ENCODE peak calls at places on chromosomes 2 and 18, in nine cellular contexts. I, U, B, H, E, L, O, X and G are unnamed samples.

GRCh38 chr18:46555724-46556123 is 101.3 kb downstream of the LOXHD1 start:
- DNase-seq in I (peak; percentile 28), U (peak; percentile 1), B (no peak), H (peak; percentile 2), E (peak; percentile 2), L (no peak), O (no peak), X (no peak), G (no peak)

GRCh38 chr2:208250401-208250800 is 4.5 kb downstream of the IDH1 start:
- DNase-seq in I (no peak), U (peak; percentile 27), B (no peak), H (peak; percentile 54), E (no peak), L (no peak), O (no peak), X (no peak), G (no peak)

GRCh38 chr2:30096451-30096850 is 50.4 kb upstream of the YPEL5 start:
- DNase-seq in I (no peak), U (no peak), B (no peak), H (no peak), E (no peak), L (no peak), O (no peak), X (no peak), G (no peak)

GRCh38 chr18:25239636-25240468 is 112.1 kb downstream of the ZNF521 start:
- DNase-seq in I (no peak), U (peak; percentile 39), B (no peak), H (peak; percentile 65), E (no peak), L (no peak), O (no peak), X (no peak), G (no peak)

GRCh38 chr2:108240966-108241365 is 1.2 kb downstream of the SULT1C3 start:
- DNase-seq in I (no peak), U (no peak), B (no peak), H (no peak), E (no peak), L (no peak), O (no peak), X (no peak), G (no peak)

GRCh38 chr18:61681065-61681464 is 211.7 kb downstream of the RNF152 start:
- DNase-seq in I (no peak), U (no peak), B (no peak), H (no peak), E (no peak), L (no peak), O (no peak), X (no peak), G (no peak)

GRCh38 chr2:24929230-24929629 is 9.2 kb upstream of the ADCY3 start:
- DNase-seq in I (no peak), U (no peak), B (no peak), H (no peak), E (no peak), L (no peak), O (no peak), X (no peak), G (no peak)

GRCh38 chr2:19362652-19363473 is 4.4 kb upstream of the OSR1 start:
- DNase-seq in I (peak; percentile 90), U (peak; percentile 71), B (peak; percentile 73), H (peak; percentile 91), E (peak; percentile 80), L (peak; percentile 88), O (peak; percentile 69), X (peak; percentile 67), G (peak; percentile 90)

GRCh38 chr2:121697108-121697631 is 39.5 kb downstream of the NIFK start:
- DNase-seq in I (no peak), U (peak; percentile 20), B (no peak), H (no peak), E (peak; percentile 53), L (no peak), O (no peak), X (no peak), G (no peak)

GRCh38 chr2:121696410-121696930 is 40.2 kb downstream of the NIFK start:
- DNase-seq in I (no peak), U (no peak), B (no peak), H (no peak), E (no peak), L (no peak), O (no peak), X (no peak), G (no peak)

GRCh38 chr2:121695179-121695451 is 41.6 kb downstream of the NIFK start:
- DNase-seq in I (no peak), U (no peak), B (no peak), H (no peak), E (no peak), L (no peak), O (no peak), X (no peak), G (no peak)

GRCh38 chr2:121698318-121698930 is 38.3 kb downstream of the NIFK start:
- DNase-seq in I (no peak), U (no peak), B (no peak), H (no peak), E (no peak), L (no peak), O (no peak), X (no peak), G (no peak)

DNA sequence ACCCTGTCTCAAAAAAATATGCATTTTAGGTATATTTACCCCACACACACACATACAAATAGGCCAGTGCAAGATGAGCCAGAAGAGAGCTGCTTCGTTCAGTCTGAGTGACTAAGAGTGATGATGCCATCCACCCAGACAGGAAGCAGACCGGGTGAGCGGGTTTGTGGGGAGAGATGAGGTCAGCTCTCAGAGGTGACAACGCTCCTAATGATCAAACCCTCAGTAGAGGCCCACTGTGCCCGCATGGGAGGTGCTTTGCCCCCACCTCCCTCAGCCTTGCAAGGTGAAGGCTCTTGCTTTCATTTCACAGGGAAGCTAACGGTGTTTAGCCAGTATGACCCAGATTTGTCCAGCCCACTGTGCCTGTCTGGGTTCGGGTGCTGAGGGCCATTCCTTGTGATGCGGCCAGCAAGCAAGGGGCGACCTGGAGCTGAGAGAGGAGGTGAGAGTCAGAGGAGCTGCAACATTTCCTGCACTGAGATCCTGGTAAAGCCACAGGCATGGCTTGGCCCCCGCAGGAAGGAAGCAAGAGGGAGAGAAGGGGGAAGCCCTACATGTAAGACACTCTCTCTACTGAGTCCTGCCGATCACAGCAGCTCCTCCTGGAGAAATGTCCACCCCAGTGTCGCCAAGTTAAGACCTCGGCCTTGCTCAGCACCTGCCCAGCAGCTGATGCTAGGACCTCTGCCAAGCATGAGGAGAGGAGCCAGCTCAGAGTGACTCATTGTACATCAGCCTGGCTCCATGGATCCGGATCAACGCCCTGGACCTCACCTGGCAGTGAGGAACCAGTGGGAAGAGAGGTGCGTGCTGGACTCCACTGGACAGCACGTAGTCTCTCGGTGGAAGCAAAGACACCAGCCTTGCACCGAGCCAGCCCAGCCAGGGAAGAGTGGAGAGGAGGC is 37.0 kb downstream of the NIFK start:
- DNase-seq in I (peak; percentile 47), U (peak; percentile 82), B (no peak), H (peak; percentile 52), E (peak; percentile 85), L (peak; percentile 37), O (peak; percentile 13), X (peak; percentile 43), G (no peak)
- H3K4me3 ChIP-seq in I (no peak overlapping the region), U (no peak overlapping the region), B (no peak overlapping the region), H (no peak overlapping the region), E (peak overlapping the region; percentile 26), L (no peak overlapping the region), O (no peak overlapping the region), X (no peak overlapping the region), G (no peak overlapping the region)

DNA sequence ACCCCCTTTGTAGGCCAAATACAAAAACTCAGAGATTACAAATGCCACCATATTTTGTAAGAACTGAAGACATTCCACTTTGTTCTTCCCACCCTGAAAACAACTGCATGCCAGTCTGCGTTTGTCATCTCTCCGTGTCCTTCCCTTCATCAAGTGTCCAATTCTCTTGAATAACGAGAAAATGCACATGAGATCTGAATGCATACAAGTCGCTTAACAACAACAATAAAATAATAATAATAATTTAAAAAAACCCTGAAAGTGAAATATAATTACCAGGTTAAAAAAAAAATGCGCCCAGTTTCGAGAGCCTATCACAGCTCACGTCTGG is 2.0 kb upstream of the SETBP1 start:
- DNase-seq in I (no peak), U (no peak), B (no peak), H (no peak), E (no peak), L (no peak), O (no peak), X (no peak), G (no peak)
- H3K4me3 ChIP-seq in I (no peak overlapping the region), U (peak overlapping the region; percentile 60), B (no peak overlapping the region), H (no peak overlapping the region), E (peak overlapping the region; percentile 91), L (peak overlapping the region; percentile 73), O (peak overlapping the region; percentile 66), X (peak overlapping the region; percentile 28), G (peak overlapping the region; percentile 89)

DNA sequence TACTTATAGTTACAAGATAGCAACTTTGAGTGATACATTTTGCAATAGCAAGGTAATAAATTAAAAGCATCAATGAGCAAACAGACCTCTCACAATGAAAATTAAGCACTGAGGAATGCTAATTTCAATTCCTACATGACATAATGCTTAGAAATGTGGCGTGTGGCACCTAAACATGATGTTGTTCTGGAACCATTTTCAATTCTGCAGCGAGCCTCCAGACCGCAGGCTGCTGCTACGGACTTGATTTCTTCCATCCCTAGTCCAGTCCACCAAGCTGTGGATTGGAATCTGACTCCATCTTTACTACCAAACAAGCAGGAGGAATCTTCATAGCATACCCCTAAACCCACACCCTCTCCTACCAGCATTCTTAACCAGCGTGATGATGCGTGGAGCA is 58.7 kb upstream of the ZNF397 start:
- DNase-seq in I (no peak), U (no peak), B (no peak), H (no peak), E (no peak), L (no peak), O (no peak), X (no peak), G (no peak)
- H3K4me3 ChIP-seq in I (no peak overlapping the region), U (no peak overlapping the region), B (no peak overlapping the region), H (no peak overlapping the region), E (no peak overlapping the region), L (no peak overlapping the region), O (no peak overlapping the region), X (no peak overlapping the region), G (no peak overlapping the region)

GRCh38 chr18:22193466-22193865 is 24.1 kb downstream of the GATA6 start:
- DNase-seq in I (peak; percentile 78), U (no peak), B (no peak), H (peak; percentile 77), E (no peak), L (peak; percentile 52), O (no peak), X (no peak), G (peak; percentile 71)

GRCh38 chr18:22191986-22192385 is 22.6 kb downstream of the GATA6 start:
- DNase-seq in I (no peak), U (no peak), B (no peak), H (peak; percentile 75), E (no peak), L (no peak), O (no peak), X (no peak), G (no peak)

GRCh38 chr18:22189431-22189830 is 20.0 kb downstream of the GATA6 start:
- DNase-seq in I (no peak), U (no peak), B (no peak), H (peak; percentile 77), E (no peak), L (peak; percentile 19), O (no peak), X (no peak), G (no peak)

GRCh38 chr18:22188551-22189267 is 19.3 kb downstream of the GATA6 start:
- DNase-seq in I (no peak), U (no peak), B (no peak), H (peak; percentile 57), E (no peak), L (peak; percentile 26), O (no peak), X (no peak), G (no peak)

DNA sequence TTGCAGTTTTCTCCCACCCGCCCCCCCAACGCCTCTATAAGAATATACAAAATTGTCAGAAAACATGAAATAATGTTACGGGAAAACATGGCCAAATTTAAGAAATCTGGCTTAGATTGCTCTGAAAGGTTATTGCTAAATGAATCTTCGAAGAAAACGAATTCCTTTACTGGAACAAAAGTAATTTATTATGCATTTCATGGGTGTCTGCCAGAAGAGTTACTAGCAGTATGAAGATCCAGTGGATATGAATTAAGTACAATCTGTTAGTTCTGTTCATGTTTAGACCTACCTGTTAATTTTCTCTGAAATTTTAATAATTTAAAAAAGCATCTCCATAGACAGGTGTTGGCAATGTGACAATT is 21.9 kb downstream of the GATA6 start:
- DNase-seq in I (no peak), U (peak; percentile 62), B (no peak), H (no peak), E (no peak), L (no peak), O (no peak), X (no peak), G (no peak)
- H3K4me3 ChIP-seq in I (no peak overlapping the region), U (no peak overlapping the region), B (no peak overlapping the region), H (no peak overlapping the region), E (no peak overlapping the region), L (no peak overlapping the region), O (no peak overlapping the region), X (no peak overlapping the region), G (no peak overlapping the region)